ENCODE peak calls at places on chromosomes 4 and X, in seven cellular contexts. S is fibroblast of mammary gland, A is heart left ventricle, N is HFF-Myc, C is pancreas, X is neural crest cell, U is lower lobe of right lung. Q is an unnamed sample.

GRCh38 chr4:8184061-8184460 is 15.0 kb upstream of the SH3TC1 start:
- DNase-seq in S (peak; percentile 51), A (no peak), N (no peak), C (no peak), X (no peak), U (no peak), Q (no peak)

GRCh38 chr4:105971032-105971431 is 75.8 kb downstream of the NPNT start:
- DNase-seq in S (no peak), A (no peak), N (no peak), C (no peak), X (no peak), U (no peak), Q (no peak)

GRCh38 chr4:152079543-152080293 is 318.9 kb upstream of the GATB start:
- DNase-seq in S (no peak), A (no peak), N (no peak), C (no peak), X (no peak), U (no peak), Q (no peak)

GRCh38 chrX:110280954-110281353 is 36.9 kb downstream of the AMMECR1 start:
- DNase-seq in S (peak; percentile 83), A (no peak), N (peak; percentile 41), C (no peak), X (no peak), U (no peak), Q (no peak)

GRCh38 chrX:134551365-134552095 is 91.6 kb downstream of the HPRT1 start:
- DNase-seq in S (peak; percentile 72), A (no peak), N (no peak), C (no peak), X (no peak), U (no peak), Q (no peak)

GRCh38 chr4:139175647-139176298 is 1.2 kb downstream of the ELF2 start:
- DNase-seq in S (no peak), A (no peak), N (no peak), C (no peak), X (peak; percentile 24), U (no peak), Q (no peak)

GRCh38 chr4:73729534-73730165 is 10.7 kb upstream of the CXCL8 start:
- DNase-seq in S (peak; percentile 95), A (no peak), N (peak; percentile 52), C (peak; percentile 48), X (peak; percentile 40), U (peak; percentile 49), Q (peak; percentile 21)

GRCh38 chr4:173253561-173253960 is 80.6 kb downstream of the HMGB2 start:
- DNase-seq in S (no peak), A (no peak), N (no peak), C (no peak), X (no peak), U (no peak), Q (no peak)

GRCh38 chrX:39096599-39096998 is 295.3 kb downstream of the MID1IP1 start:
- DNase-seq in S (no peak), A (no peak), N (no peak), C (no peak), X (no peak), U (no peak), Q (no peak)

GRCh38 chr4:1277667-1278335 is 11.9 kb upstream of the MAEA start:
- DNase-seq in S (peak; percentile 25), A (no peak), N (no peak), C (no peak), X (no peak), U (no peak), Q (no peak)

GRCh38 chr4:11367371-11367770 is 61.3 kb downstream of the HS3ST1 start:
- DNase-seq in S (peak; percentile 9), A (peak; percentile 70), N (no peak), C (no peak), X (peak; percentile 11), U (no peak), Q (no peak)

GRCh38 chr4:16196482-16197393 is 29.5 kb downstream of the TAPT1 start:
- DNase-seq in S (peak; percentile 56), A (no peak), N (peak; percentile 30), C (peak; percentile 5), X (no peak), U (no peak), Q (no peak)

GRCh38 chr4:151912626-151913025 is 151.8 kb upstream of the GATB start:
- DNase-seq in S (no peak), A (no peak), N (no peak), C (no peak), X (no peak), U (no peak), Q (no peak)

GRCh38 chr4:157072002-157072401 is 3.9 kb upstream of the GLRB start:
- DNase-seq in S (peak; percentile 52), A (no peak), N (no peak), C (no peak), X (no peak), U (no peak), Q (no peak)

GRCh38 chrX:12497832-12498591 is 293.2 kb upstream of the PRPS2 start:
- DNase-seq in S (no peak), A (no peak), N (no peak), C (no peak), X (peak; percentile 2), U (no peak), Q (no peak)

GRCh38 chr4:85776579-85776978 is 301.6 kb downstream of the ARHGAP24 start:
- DNase-seq in S (peak; percentile 78), A (no peak), N (no peak), C (no peak), X (no peak), U (no peak), Q (no peak)

GRCh38 chr4:7759635-7760034 is 180.0 kb downstream of the AFAP1 start:
- DNase-seq in S (no peak), A (peak; percentile 48), N (no peak), C (no peak), X (no peak), U (peak; percentile 45), Q (no peak)

GRCh38 chr4:158998624-158999023 is 104.3 kb upstream of the RAPGEF2 start:
- DNase-seq in S (peak; percentile 28), A (no peak), N (no peak), C (no peak), X (no peak), U (no peak), Q (no peak)

GRCh38 chrX:16140448-16140847 is 17.1 kb downstream of the GRPR start:
- DNase-seq in S (no peak), A (no peak), N (no peak), C (no peak), X (no peak), U (no peak), Q (no peak)

GRCh38 chr4:156516698-156517097 is 454.9 kb downstream of the PDGFC start:
- DNase-seq in S (no peak), A (no peak), N (no peak), C (no peak), X (no peak), U (no peak), Q (no peak)

GRCh38 chr4:8238061-8238511 is 31.5 kb upstream of the HTRA3 start:
- DNase-seq in S (no peak), A (no peak), N (no peak), C (no peak), X (no peak), U (peak; percentile 53), Q (no peak)

GRCh38 chr4:112817933-112818921 is 181.3 kb downstream of the LARP7 start:
- DNase-seq in S (peak; percentile 94), A (peak; percentile 60), N (peak; percentile 78), C (no peak), X (peak; percentile 52), U (peak; percentile 54), Q (no peak)

GRCh38 chr4:133000012-133000411 is 149.1 kb upstream of the PCDH10 start:
- DNase-seq in S (no peak), A (no peak), N (no peak), C (no peak), X (no peak), U (no peak), Q (no peak)

GRCh38 chrX:132636080-132636479 is 147.2 kb upstream of the MBNL3 start:
- DNase-seq in S (peak; percentile 12), A (no peak), N (no peak), C (no peak), X (no peak), U (no peak), Q (no peak)

GRCh38 chr4:146582864-146583263 is 55.8 kb upstream of the POU4F2 start:
- DNase-seq in S (peak; percentile 11), A (no peak), N (no peak), C (no peak), X (no peak), U (no peak), Q (no peak)

GRCh38 chr4:143700060-143700419 is 435 bp downstream of the FREM3 start:
- DNase-seq in S (peak; percentile 17), A (peak; percentile 67), N (no peak), C (no peak), X (no peak), U (no peak), Q (no peak)

GRCh38 chrX:17859609-17860178 is 1.4 kb downstream of the RAI2 start:
- DNase-seq in S (no peak), A (no peak), N (no peak), C (peak; percentile 51), X (no peak), U (peak; percentile 58), Q (no peak)

DNA sequence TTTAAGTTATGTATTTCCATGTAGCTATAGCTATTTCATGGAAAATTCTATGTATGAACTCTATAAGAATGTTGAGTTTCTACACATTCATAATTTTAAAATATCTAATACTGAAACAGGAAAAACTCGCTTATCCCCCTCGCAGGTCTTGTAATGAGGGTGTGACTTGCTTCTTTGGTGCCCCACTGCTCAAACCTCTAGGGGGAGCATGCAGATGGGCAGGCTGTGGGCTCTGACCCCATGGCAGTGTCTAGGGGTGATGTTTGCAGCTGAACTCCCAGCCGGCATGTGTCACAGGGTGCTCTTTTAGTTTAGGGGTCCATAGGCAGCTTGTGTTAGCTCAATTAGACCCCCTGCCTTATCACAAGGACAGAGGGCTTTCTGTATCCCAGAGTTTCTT is 1825.7 kb upstream of the ADGRL3 start:
- DNase-seq in S (no peak), A (no peak), N (no peak), C (no peak), X (no peak), U (no peak), Q (no peak)
- TF ChIP-seq CTCF in S (no peak), A (no peak), N (no peak), C (no peak), X (peak; percentile 24), U (no peak), Q (no peak)

DNA sequence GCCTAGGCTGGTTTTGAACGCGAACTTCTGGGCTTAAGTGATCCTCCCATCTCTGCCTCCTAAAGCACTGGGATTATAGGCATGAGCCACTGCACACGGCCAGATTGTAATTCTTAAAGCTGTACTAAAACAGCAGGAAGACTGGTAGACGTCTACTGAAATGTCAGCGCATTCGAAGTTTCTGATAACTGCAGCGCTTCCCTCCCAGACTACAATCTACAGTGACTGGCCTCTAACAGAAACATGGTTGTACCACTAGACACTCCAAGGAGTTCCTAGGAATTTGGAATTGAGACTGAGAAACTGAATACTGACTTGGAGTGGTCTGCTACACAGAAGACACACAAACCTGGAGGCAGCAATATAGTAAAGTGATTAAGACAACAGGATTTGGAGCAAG is 997 bp downstream of the HELQ start:
- DNase-seq in S (peak; percentile 17), A (no peak), N (no peak), C (no peak), X (no peak), U (no peak), Q (no peak)
- TF ChIP-seq CTCF in S (no peak), A (no peak), N (no peak), C (no peak), X (no peak), U (no peak), Q (no peak)

GRCh38 chr4:121950212-121950679 is 1.6 kb downstream of the TRPC3 start:
- DNase-seq in S (peak; percentile 56), A (peak; percentile 87), N (peak; percentile 14), C (peak; percentile 22), X (peak; percentile 95), U (peak; percentile 82), Q (peak; percentile 37)
- TF ChIP-seq CTCF in S (peak; percentile 52), A (peak; percentile 67), N (peak; percentile 79), C (peak; percentile 55), X (peak; percentile 87), U (peak; percentile 82), Q (peak; percentile 59)

GRCh38 chrX:67781132-67781531 is 237.3 kb downstream of the AR start:
- DNase-seq in S (peak; percentile 63), A (no peak), N (no peak), C (no peak), X (no peak), U (no peak), Q (no peak)
- TF ChIP-seq CTCF in S (peak; percentile 55), A (no peak), N (peak; percentile 49), C (no peak), X (no peak), U (peak; percentile 24), Q (no peak)